ENCODE peak calls at places on chromosomes 3 and 15, in five cellular contexts. V, Y, F, N and X are unnamed samples.

GRCh38 chr15:68385240-68385561 is 46.8 kb downstream of the ITGA11 start:
- DNase-seq in V (no peak), Y (no peak), F (no peak), N (no peak), X (no peak)

GRCh38 chr3:70805044-70805732 is 492.8 kb upstream of the MDFIC2 start:
- DNase-seq in V (peak), Y (peak), F (no peak), N (no peak), X (peak)

GRCh38 chr3:54046677-54047214 is 75.6 kb upstream of the CACNA2D3 start:
- DNase-seq in V (no peak), Y (no peak), F (no peak), N (no peak), X (no peak)

GRCh38 chr3:52080830-52081719 is 24.7 kb upstream of the DUSP7 start:
- DNase-seq in V (no peak), Y (no peak), F (no peak), N (no peak), X (no peak)

GRCh38 chr3:113136071-113136470 is 75.3 kb upstream of the BOC start:
- DNase-seq in V (no peak), Y (peak), F (no peak), N (peak), X (peak)

GRCh38 chr3:123749716-123750115 is 134.4 kb downstream of the MYLK start:
- DNase-seq in V (peak), Y (peak), F (no peak), N (no peak), X (peak)

GRCh38 chr15:47374222-47374621 is 343.1 kb upstream of the SEMA6D start:
- DNase-seq in V (no peak), Y (peak), F (no peak), N (peak), X (peak)

GRCh38 chr15:60379466-60380274 is 18.1 kb downstream of the ANXA2 start:
- DNase-seq in V (peak), Y (peak), F (no peak), N (peak), X (peak)

GRCh38 chr3:36837089-36837488 is 72.7 kb upstream of the DCLK3 start:
- DNase-seq in V (no peak), Y (no peak), F (no peak), N (peak), X (no peak)

GRCh38 chr3:182597621-182598041 is 195.7 kb upstream of the ATP11B start:
- DNase-seq in V (peak), Y (no peak), F (no peak), N (no peak), X (no peak)

GRCh38 chr3:107962946-107963345 is 127.9 kb downstream of the CD47 start:
- DNase-seq in V (no peak), Y (peak), F (no peak), N (peak), X (peak)

GRCh38 chr3:187551419-187551818 is 118.8 kb downstream of the SST start:
- DNase-seq in V (no peak), Y (peak), F (no peak), N (no peak), X (peak)

GRCh38 chr3:164458986-164459385 is 619.3 kb downstream of the SI start:
- DNase-seq in V (no peak), Y (peak), F (no peak), N (no peak), X (no peak)

GRCh38 chr15:38883987-38884386 is 319.4 kb upstream of the RASGRP1 start:
- DNase-seq in V (no peak), Y (no peak), F (no peak), N (no peak), X (peak)

GRCh38 chr15:50262533-50262932 is 3.0 kb downstream of the HDC start:
- DNase-seq in V (no peak), Y (no peak), F (no peak), N (no peak), X (no peak)

GRCh38 chr15:68034071-68034470 is 20.0 kb upstream of the PIAS1 start:
- DNase-seq in V (no peak), Y (no peak), F (no peak), N (no peak), X (no peak)

GRCh38 chr15:78341057-78341763 is 1.1 kb downstream of the CRABP1 start:
- DNase-seq in V (no peak), Y (no peak), F (no peak), N (peak), X (no peak)

GRCh38 chr3:87468938-87469337 is 192.6 kb upstream of the POU1F1 start:
- DNase-seq in V (no peak), Y (no peak), F (no peak), N (no peak), X (no peak)

GRCh38 chr3:169710619-169711018 is 47.1 kb upstream of the MECOM start:
- DNase-seq in V (no peak), Y (no peak), F (no peak), N (no peak), X (peak)

DNA sequence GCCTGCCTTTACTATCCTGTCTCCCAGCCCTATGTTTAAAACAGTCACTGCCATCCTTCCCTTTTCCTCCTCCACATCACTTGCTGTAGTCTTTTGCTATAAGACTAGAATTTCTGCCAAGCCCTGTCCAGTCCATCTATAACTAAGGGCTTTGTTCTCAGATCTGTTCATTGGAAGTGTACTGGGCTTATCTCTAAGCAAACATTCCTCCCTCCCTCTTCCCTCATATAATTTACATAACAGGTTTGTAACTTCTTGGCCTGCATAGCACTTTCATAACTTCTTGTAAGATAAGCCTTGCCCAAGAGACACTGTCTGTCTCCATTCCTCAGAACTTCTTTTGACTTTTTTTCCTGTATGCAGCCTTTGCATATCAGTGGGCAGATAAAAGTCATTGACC is 16.7 kb downstream of the TPRG1 start:
- DNase-seq in V (peak), Y (no peak), F (no peak), N (no peak), X (no peak)
- H3K23ac ChIP-seq in V (no peak), Y (no peak), F (no peak), N (no peak), X (no peak)

GRCh38 chr3:191111722-191112121 is 87.3 kb upstream of the OSTN start:
- DNase-seq in V (no peak), Y (no peak), F (no peak), N (no peak), X (no peak)
- H3K23ac ChIP-seq in V (no peak), Y (no peak), F (no peak), N (no peak), X (no peak)

DNA sequence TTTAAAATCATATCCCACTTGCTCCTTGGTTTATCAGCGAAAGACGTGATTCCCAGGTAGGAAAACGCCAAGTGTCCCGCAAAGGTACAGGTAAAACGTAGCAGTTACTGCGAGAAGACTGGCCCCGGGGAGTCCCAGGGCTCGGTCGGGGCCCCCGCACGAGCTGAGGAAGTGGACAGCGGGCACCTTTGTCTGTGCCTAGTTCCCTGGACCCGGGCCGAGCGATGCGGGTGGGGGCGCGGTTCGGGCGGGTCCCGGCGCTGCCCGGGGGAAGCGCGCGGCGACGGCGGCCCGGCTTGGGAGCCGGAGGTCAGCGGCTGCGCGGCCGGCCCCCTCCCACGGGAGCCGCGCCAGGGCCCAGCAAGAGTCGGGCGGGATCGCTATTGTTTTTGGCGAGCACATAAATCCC is 857 bp upstream of the NEO1 start:
- DNase-seq in V (peak), Y (no peak), F (peak), N (no peak), X (no peak)
- H3K23ac ChIP-seq in V (no peak), Y (no peak), F (peak), N (no peak), X (peak)

GRCh38 chr15:62950455-62950854 is 92.1 kb upstream of the TPM1 start:
- DNase-seq in V (no peak), Y (no peak), F (no peak), N (no peak), X (no peak)
- H3K23ac ChIP-seq in V (no peak), Y (no peak), F (no peak), N (no peak), X (no peak)

DNA sequence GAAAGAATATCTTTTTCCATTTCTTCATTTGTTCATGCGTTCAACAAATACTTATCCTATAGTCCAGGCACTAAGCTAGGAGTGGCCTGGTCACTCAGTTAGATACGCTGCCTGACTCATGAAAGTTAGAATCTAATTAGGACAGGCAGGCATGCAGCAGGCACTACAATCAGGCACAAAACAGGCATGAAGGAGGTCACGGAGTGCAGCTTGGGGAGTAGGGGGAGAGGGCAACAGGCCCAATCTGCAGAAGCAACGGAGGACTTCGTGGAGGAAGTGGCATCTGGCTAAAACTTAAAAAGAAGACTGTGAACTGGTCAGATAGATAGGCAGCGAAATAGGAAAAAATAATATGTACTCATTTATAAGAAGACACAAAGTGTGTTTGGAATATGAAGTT is 420.9 kb downstream of the MAGI1 start:
- DNase-seq in V (no peak), Y (no peak), F (no peak), N (no peak), X (no peak)
- H3K23ac ChIP-seq in V (no peak), Y (no peak), F (no peak), N (no peak), X (no peak)

GRCh38 chr3:112132975-112133448 is at the start of gene GCSAM:
- DNase-seq in V (peak), Y (no peak), F (no peak), N (no peak), X (no peak)
- H3K23ac ChIP-seq in V (peak), Y (no peak), F (no peak), N (no peak), X (no peak)

DNA sequence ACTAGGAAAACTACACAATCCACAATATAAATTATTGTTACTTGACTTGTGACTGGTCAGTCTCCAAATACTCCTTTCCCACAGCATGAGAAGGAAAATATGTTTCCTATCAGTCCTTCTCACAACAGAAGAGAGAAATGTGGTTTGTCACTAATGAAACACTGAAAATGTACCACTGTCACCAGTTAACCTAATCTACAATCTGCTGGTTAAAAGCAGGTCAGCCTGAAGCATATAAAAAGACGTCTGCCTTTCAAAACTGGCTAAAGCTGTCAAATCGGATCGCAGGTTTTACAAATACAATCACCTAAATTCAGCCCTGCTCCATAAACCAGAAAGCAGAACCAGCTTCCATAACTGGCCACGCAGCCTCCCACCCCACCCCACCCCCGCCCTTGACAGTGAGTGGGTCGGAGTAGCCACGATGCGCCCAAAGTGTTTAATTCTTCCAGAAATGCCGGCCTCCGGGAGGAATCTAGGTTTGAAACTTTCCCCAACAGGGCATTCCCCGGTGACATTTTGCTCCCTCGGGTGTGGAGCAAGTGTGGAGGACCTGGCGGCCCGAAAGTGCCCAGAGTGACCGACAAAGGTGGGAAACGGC is 699 bp downstream of the ETFA start:
- DNase-seq in V (peak), Y (peak), F (no peak), N (no peak), X (no peak)
- H3K23ac ChIP-seq in V (no peak), Y (no peak), F (peak), N (no peak), X (peak)

GRCh38 chr15:70057931-70058641 is 39.6 kb downstream of the TLE3 start:
- DNase-seq in V (no peak), Y (no peak), F (no peak), N (no peak), X (no peak)
- H3K23ac ChIP-seq in V (no peak), Y (no peak), F (peak), N (no peak), X (no peak)

GRCh38 chr15:93060336-93061248 is 28.4 kb downstream of the RGMA start:
- DNase-seq in V (no peak), Y (no peak), F (no peak), N (no peak), X (no peak)

GRCh38 chr15:93057618-93058017 is 31.4 kb downstream of the RGMA start:
- DNase-seq in V (no peak), Y (no peak), F (no peak), N (no peak), X (no peak)

GRCh38 chr15:93059442-93059841 is 29.6 kb downstream of the RGMA start:
- DNase-seq in V (no peak), Y (no peak), F (no peak), N (no peak), X (no peak)

GRCh38 chr15:93058128-93058527 is 30.9 kb downstream of the RGMA start:
- DNase-seq in V (no peak), Y (no peak), F (no peak), N (no peak), X (no peak)

GRCh38 chr15:93058904-93059427 is 30.0 kb downstream of the RGMA start:
- DNase-seq in V (no peak), Y (no peak), F (no peak), N (no peak), X (no peak)
- H3K23ac ChIP-seq in V (no peak), Y (no peak), F (no peak), N (no peak), X (no peak)